ENCODE peak calls at places on chromosomes 12 and 14, in eight cellular contexts. One of them, this sample, is unnamed.

GRCh38 chr12:52600071-52600470 is 1.2 kb downstream of the KRT72 start:
- DNase-seq in GM20000: no peak
- DNase-seq in progenitor cell of endocrine pancreas: no peak
- DNase-seq in stomach: no peak
- DNase-seq in AG10803: no peak
- DNase-seq in heart left ventricle: no peak
- DNase-seq in B cell: no peak
- DNase-seq in lower lobe of right lung: no peak
- DNase-seq in this sample: no peak

GRCh38 chr12:129064201-129064881 is 211.1 kb downstream of the GLT1D1 start:
- DNase-seq in GM20000: no peak
- DNase-seq in progenitor cell of endocrine pancreas: no peak
- DNase-seq in stomach: no peak
- DNase-seq in AG10803: no peak
- DNase-seq in heart left ventricle: no peak
- DNase-seq in B cell: no peak
- DNase-seq in lower lobe of right lung: no peak
- DNase-seq in this sample: no peak

GRCh38 chr14:90893028-90893427 is 76.8 kb upstream of the TTC7B start:
- DNase-seq in GM20000: no peak
- DNase-seq in progenitor cell of endocrine pancreas: no peak
- DNase-seq in stomach: no peak
- DNase-seq in AG10803: no peak
- DNase-seq in heart left ventricle: no peak
- DNase-seq in B cell: no peak
- DNase-seq in lower lobe of right lung: no peak
- DNase-seq in this sample: no peak

GRCh38 chr12:11651785-11652184 is 2.3 kb downstream of the ETV6 start:
- DNase-seq in GM20000: no peak
- DNase-seq in progenitor cell of endocrine pancreas: no peak
- DNase-seq in stomach: no peak
- DNase-seq in AG10803: peak
- DNase-seq in heart left ventricle: no peak
- DNase-seq in B cell: no peak
- DNase-seq in lower lobe of right lung: no peak
- DNase-seq in this sample: no peak

GRCh38 chr12:64522316-64522715 is 70.4 kb downstream of the TBK1 start:
- DNase-seq in GM20000: no peak
- DNase-seq in progenitor cell of endocrine pancreas: no peak
- DNase-seq in stomach: no peak
- DNase-seq in AG10803: peak
- DNase-seq in heart left ventricle: no peak
- DNase-seq in B cell: no peak
- DNase-seq in lower lobe of right lung: no peak
- DNase-seq in this sample: peak

GRCh38 chr12:113083863-113084430 is 27.4 kb downstream of the DTX1 start:
- DNase-seq in GM20000: no peak
- DNase-seq in progenitor cell of endocrine pancreas: no peak
- DNase-seq in stomach: no peak
- DNase-seq in AG10803: no peak
- DNase-seq in heart left ventricle: peak
- DNase-seq in B cell: no peak
- DNase-seq in lower lobe of right lung: no peak
- DNase-seq in this sample: no peak

GRCh38 chr14:92321701-92322100 is 1.3 kb upstream of the SLC24A4 start:
- DNase-seq in GM20000: no peak
- DNase-seq in progenitor cell of endocrine pancreas: no peak
- DNase-seq in stomach: no peak
- DNase-seq in AG10803: no peak
- DNase-seq in heart left ventricle: no peak
- DNase-seq in B cell: no peak
- DNase-seq in lower lobe of right lung: no peak
- DNase-seq in this sample: no peak

GRCh38 chr12:53327435-53328042 is 6.1 kb upstream of the AAAS start:
- DNase-seq in GM20000: no peak
- DNase-seq in progenitor cell of endocrine pancreas: no peak
- DNase-seq in stomach: no peak
- DNase-seq in AG10803: peak
- DNase-seq in heart left ventricle: no peak
- DNase-seq in B cell: no peak
- DNase-seq in lower lobe of right lung: no peak
- DNase-seq in this sample: peak

GRCh38 chr12:132279184-132279889 is 50.1 kb downstream of the GALNT9 start:
- DNase-seq in GM20000: no peak
- DNase-seq in progenitor cell of endocrine pancreas: no peak
- DNase-seq in stomach: peak
- DNase-seq in AG10803: no peak
- DNase-seq in heart left ventricle: peak
- DNase-seq in B cell: no peak
- DNase-seq in lower lobe of right lung: peak
- DNase-seq in this sample: no peak

GRCh38 chr12:115426732-115427131 is 742.8 kb upstream of the TBX3 start:
- DNase-seq in GM20000: no peak
- DNase-seq in progenitor cell of endocrine pancreas: no peak
- DNase-seq in stomach: no peak
- DNase-seq in AG10803: no peak
- DNase-seq in heart left ventricle: no peak
- DNase-seq in B cell: no peak
- DNase-seq in lower lobe of right lung: no peak
- DNase-seq in this sample: no peak

GRCh38 chr12:102323799-102324198 is 126.2 kb upstream of the PMCH start:
- DNase-seq in GM20000: no peak
- DNase-seq in progenitor cell of endocrine pancreas: no peak
- DNase-seq in stomach: no peak
- DNase-seq in AG10803: no peak
- DNase-seq in heart left ventricle: no peak
- DNase-seq in B cell: no peak
- DNase-seq in lower lobe of right lung: no peak
- DNase-seq in this sample: no peak

GRCh38 chr12:109697877-109698468 is 15.7 kb upstream of the FAM222A start:
- DNase-seq in GM20000: no peak
- DNase-seq in progenitor cell of endocrine pancreas: no peak
- DNase-seq in stomach: no peak
- DNase-seq in AG10803: no peak
- DNase-seq in heart left ventricle: no peak
- DNase-seq in B cell: no peak
- DNase-seq in lower lobe of right lung: no peak
- DNase-seq in this sample: no peak

GRCh38 chr14:32709072-32709471 is 229.6 kb upstream of the NPAS3 start:
- DNase-seq in GM20000: no peak
- DNase-seq in progenitor cell of endocrine pancreas: no peak
- DNase-seq in stomach: no peak
- DNase-seq in AG10803: peak
- DNase-seq in heart left ventricle: peak
- DNase-seq in B cell: no peak
- DNase-seq in lower lobe of right lung: no peak
- DNase-seq in this sample: no peak

GRCh38 chr12:47920913-47921312 is 16.1 kb upstream of the VDR start:
- DNase-seq in GM20000: no peak
- DNase-seq in progenitor cell of endocrine pancreas: no peak
- DNase-seq in stomach: no peak
- DNase-seq in AG10803: no peak
- DNase-seq in heart left ventricle: no peak
- DNase-seq in B cell: no peak
- DNase-seq in lower lobe of right lung: no peak
- DNase-seq in this sample: no peak

GRCh38 chr14:64758025-64758521 is 53.8 kb downstream of the PLEKHG3 start:
- DNase-seq in GM20000: no peak
- DNase-seq in progenitor cell of endocrine pancreas: no peak
- DNase-seq in stomach: no peak
- DNase-seq in AG10803: peak
- DNase-seq in heart left ventricle: no peak
- DNase-seq in B cell: no peak
- DNase-seq in lower lobe of right lung: peak
- DNase-seq in this sample: no peak

DNA sequence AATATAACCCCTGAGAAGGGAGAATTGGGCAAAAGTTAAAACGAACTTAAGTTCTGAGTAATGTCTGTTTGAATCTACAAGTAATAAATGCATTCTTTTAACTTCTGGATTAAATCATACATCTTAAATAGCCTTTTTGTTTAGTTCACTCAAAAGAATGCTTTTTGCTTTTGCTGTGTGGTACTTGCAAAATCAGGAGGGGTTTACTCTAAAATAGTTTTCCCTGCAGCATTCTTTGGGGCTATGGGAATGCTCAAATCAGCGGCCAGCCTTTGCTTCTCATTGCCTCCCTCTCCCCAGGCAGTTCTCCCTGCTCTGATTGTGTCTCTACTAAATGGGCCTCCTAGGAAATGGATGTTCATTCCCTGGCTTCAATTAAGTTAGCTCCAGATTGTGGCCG is 4.3 kb downstream of the TULP3 start:
- DNase-seq in GM20000: no peak
- DNase-seq in progenitor cell of endocrine pancreas: no peak
- DNase-seq in stomach: no peak
- DNase-seq in AG10803: peak
- DNase-seq in heart left ventricle: no peak
- DNase-seq in B cell: no peak
- DNase-seq in lower lobe of right lung: no peak
- DNase-seq in this sample: no peak
- TF ChIP-seq CTCF in GM20000: no peak
- TF ChIP-seq CTCF in progenitor cell of endocrine pancreas: no peak
- TF ChIP-seq CTCF in stomach: no peak
- TF ChIP-seq CTCF in AG10803: no peak
- TF ChIP-seq CTCF in heart left ventricle: no peak
- TF ChIP-seq CTCF in B cell: no peak
- TF ChIP-seq CTCF in lower lobe of right lung: no peak
- TF ChIP-seq CTCF in this sample: no peak

GRCh38 chr14:71452987-71453386 is 479.2 kb upstream of the RGS6 start:
- DNase-seq in GM20000: no peak
- DNase-seq in progenitor cell of endocrine pancreas: no peak
- DNase-seq in stomach: no peak
- DNase-seq in AG10803: peak
- DNase-seq in heart left ventricle: no peak
- DNase-seq in B cell: no peak
- DNase-seq in lower lobe of right lung: no peak
- DNase-seq in this sample: no peak

GRCh38 chr14:71451501-71451900 is 480.7 kb upstream of the RGS6 start:
- DNase-seq in GM20000: no peak
- DNase-seq in progenitor cell of endocrine pancreas: no peak
- DNase-seq in stomach: no peak
- DNase-seq in AG10803: no peak
- DNase-seq in heart left ventricle: no peak
- DNase-seq in B cell: no peak
- DNase-seq in lower lobe of right lung: no peak
- DNase-seq in this sample: no peak

GRCh38 chr14:71452535-71452934 is 479.7 kb upstream of the RGS6 start:
- DNase-seq in GM20000: no peak
- DNase-seq in progenitor cell of endocrine pancreas: no peak
- DNase-seq in stomach: no peak
- DNase-seq in AG10803: peak
- DNase-seq in heart left ventricle: no peak
- DNase-seq in B cell: no peak
- DNase-seq in lower lobe of right lung: no peak
- DNase-seq in this sample: no peak

GRCh38 chr14:71454010-71454409 is 478.2 kb upstream of the RGS6 start:
- DNase-seq in GM20000: no peak
- DNase-seq in progenitor cell of endocrine pancreas: no peak
- DNase-seq in stomach: no peak
- DNase-seq in AG10803: no peak
- DNase-seq in heart left ventricle: no peak
- DNase-seq in B cell: no peak
- DNase-seq in lower lobe of right lung: no peak
- DNase-seq in this sample: no peak

DNA sequence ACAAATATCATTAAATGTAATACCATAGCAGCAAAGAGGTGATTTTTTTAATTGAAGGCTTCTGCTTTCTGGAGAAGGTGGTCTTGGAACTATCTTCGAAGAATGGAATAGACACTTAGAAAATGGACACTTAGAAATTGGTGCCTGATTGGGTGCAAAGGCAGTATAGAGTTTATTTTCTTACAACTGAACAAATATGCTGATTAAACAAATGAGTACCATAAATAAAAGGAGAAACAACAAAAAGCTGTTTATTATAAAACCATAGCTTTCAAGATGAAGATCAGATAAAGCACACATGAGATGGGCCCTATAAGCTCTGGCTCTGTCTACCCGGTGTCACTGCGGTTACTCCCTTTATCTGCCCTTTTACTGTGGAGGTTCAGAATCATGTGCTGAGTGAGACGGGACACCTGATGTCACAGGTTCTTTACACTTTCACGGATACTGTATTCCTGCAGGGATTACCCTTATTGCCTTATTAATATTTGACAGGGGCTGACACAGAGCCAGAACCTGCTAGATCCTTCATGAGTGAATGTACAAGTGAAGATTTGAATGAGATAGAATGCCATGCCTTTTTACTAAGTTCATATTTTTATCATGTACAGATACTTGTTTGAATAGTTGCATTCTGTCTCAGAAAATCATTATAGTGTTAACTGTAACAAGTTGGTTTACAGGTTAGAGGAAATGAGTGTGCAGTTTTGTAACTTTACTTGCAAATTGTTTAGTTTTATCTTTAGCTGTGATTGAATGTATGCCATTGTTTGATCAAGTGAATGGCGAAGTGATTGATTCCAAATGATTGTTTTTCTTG is 477.5 kb upstream of the RGS6 start:
- DNase-seq in GM20000: no peak
- DNase-seq in progenitor cell of endocrine pancreas: no peak
- DNase-seq in stomach: no peak
- DNase-seq in AG10803: no peak
- DNase-seq in heart left ventricle: no peak
- DNase-seq in B cell: no peak
- DNase-seq in lower lobe of right lung: no peak
- DNase-seq in this sample: no peak
- TF ChIP-seq CTCF in GM20000: no peak
- TF ChIP-seq CTCF in progenitor cell of endocrine pancreas: no peak
- TF ChIP-seq CTCF in stomach: no peak
- TF ChIP-seq CTCF in AG10803: no peak
- TF ChIP-seq CTCF in heart left ventricle: no peak
- TF ChIP-seq CTCF in B cell: no peak
- TF ChIP-seq CTCF in lower lobe of right lung: no peak
- TF ChIP-seq CTCF in this sample: no peak

DNA sequence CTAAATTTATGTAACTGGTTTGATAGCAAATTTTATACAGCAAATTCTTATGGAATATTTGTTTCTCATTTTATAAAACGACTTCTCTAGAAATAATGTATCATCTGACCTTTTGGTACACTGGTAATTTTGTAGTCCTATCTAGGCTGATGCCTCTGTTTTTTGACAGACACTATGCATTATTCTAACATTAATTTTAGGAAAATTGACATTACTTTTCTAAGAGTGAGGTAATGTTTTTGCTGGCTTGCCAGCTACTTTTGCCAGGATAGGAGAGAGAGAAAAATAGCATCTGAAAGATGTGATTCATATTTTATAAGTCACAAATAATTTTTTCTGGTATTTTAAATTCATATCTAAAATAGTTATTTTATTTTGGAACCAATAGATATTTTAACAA is 153.4 kb downstream of the CCDC91 start:
- DNase-seq in GM20000: no peak
- DNase-seq in progenitor cell of endocrine pancreas: no peak
- DNase-seq in stomach: no peak
- DNase-seq in AG10803: no peak
- DNase-seq in heart left ventricle: no peak
- DNase-seq in B cell: no peak
- DNase-seq in lower lobe of right lung: no peak
- DNase-seq in this sample: no peak
- TF ChIP-seq CTCF in GM20000: no peak
- TF ChIP-seq CTCF in progenitor cell of endocrine pancreas: no peak
- TF ChIP-seq CTCF in stomach: no peak
- TF ChIP-seq CTCF in AG10803: no peak
- TF ChIP-seq CTCF in heart left ventricle: no peak
- TF ChIP-seq CTCF in B cell: no peak
- TF ChIP-seq CTCF in lower lobe of right lung: no peak
- TF ChIP-seq CTCF in this sample: no peak

GRCh38 chr12:43776498-43776897 is 17.7 kb downstream of the IRAK4 start:
- DNase-seq in GM20000: peak
- DNase-seq in progenitor cell of endocrine pancreas: no peak
- DNase-seq in stomach: no peak
- DNase-seq in AG10803: peak
- DNase-seq in heart left ventricle: no peak
- DNase-seq in B cell: no peak
- DNase-seq in lower lobe of right lung: no peak
- DNase-seq in this sample: peak
- TF ChIP-seq CTCF in GM20000: peak
- TF ChIP-seq CTCF in progenitor cell of endocrine pancreas: peak
- TF ChIP-seq CTCF in stomach: peak
- TF ChIP-seq CTCF in AG10803: peak
- TF ChIP-seq CTCF in heart left ventricle: peak
- TF ChIP-seq CTCF in B cell: peak
- TF ChIP-seq CTCF in lower lobe of right lung: peak
- TF ChIP-seq CTCF in this sample: peak

This sample was measured in activated CD8-positive, alpha-beta T cell treated with anti-CD3 and anti-CD28 coated beads for 36 hours.